ENCODE peak calls at places on chromosomes 12 and 14, in eight cellular contexts. D is heart left ventricle, Z is heart right ventricle, V is nephron progenitor cell, L is endothelial cell of umbilical vein, P is HepG2, G is B cell, H is progenitor cell of endocrine pancreas. Y is an unnamed sample.
A peak's percentile ranks its signal among the peaks of the same experiment; 100 is the strongest.

GRCh38 chr14:74424606-74425005 is 1.4 kb downstream of the SYNDIG1L start:
- DNase-seq in L (no peak), V (no peak), D (no peak), P (no peak), Z (no peak), G (no peak), H (no peak), Y (no peak)

GRCh38 chr12:20404576-20405346 is 36.4 kb downstream of the PDE3A start:
- DNase-seq in D (no peak), H (no peak), L (peak; percentile 89), Z (peak; percentile 19), V (no peak), G (no peak), P (no peak), Y (no peak)

GRCh38 chr14:90060312-90060964 is 1.4 kb upstream of the KCNK13 start:
- DNase-seq in Z (no peak), D (peak; percentile 70), H (peak; percentile 52), V (peak; percentile 75), L (peak; percentile 54), G (peak; percentile 38), P (peak; percentile 34), Y (peak; percentile 81)

GRCh38 chr12:11497995-11498394 is 102.6 kb upstream of the PRB2 start:
- DNase-seq in L (no peak), H (no peak), V (no peak), Z (no peak), G (peak; percentile 31), D (no peak), P (no peak), Y (peak; percentile 37)

GRCh38 chr12:64525461-64526160 is 73.7 kb downstream of the TBK1 start:
- DNase-seq in Z (no peak), D (no peak), G (no peak), P (no peak), V (no peak), L (no peak), H (no peak), Y (no peak)

GRCh38 chr12:131561891-131562684 is 148.8 kb upstream of the SFSWAP start:
- DNase-seq in D (no peak), Z (no peak), H (no peak), V (no peak), L (no peak), P (no peak), G (no peak), Y (no peak)

GRCh38 chr12:106027286-106027685 is 111.5 kb downstream of the NUAK1 start:
- DNase-seq in L (no peak), Z (no peak), P (no peak), H (no peak), G (no peak), D (no peak), V (no peak), Y (no peak)

GRCh38 chr12:101039848-101040531 is 170.0 kb downstream of the SLC5A8 start:
- DNase-seq in P (no peak), L (no peak), V (no peak), G (no peak), H (no peak), D (no peak), Z (no peak), Y (no peak)

GRCh38 chr14:44962573-44963528 is 861 bp downstream of the TOGARAM1 start:
- DNase-seq in Z (peak; percentile 58), G (peak; percentile 24), D (peak; percentile 63), P (no peak), L (peak; percentile 69), H (peak; percentile 18), V (peak; percentile 50), Y (no peak)

GRCh38 chr12:56601503-56601902 is 28.6 kb downstream of the BAZ2A start:
- DNase-seq in Z (peak; percentile 37), V (peak; percentile 21), G (peak; percentile 40), L (peak; percentile 36), H (no peak), D (peak; percentile 57), P (no peak), Y (no peak)

GRCh38 chr14:51308872-51309271 is 68.8 kb downstream of the TMX1 start:
- DNase-seq in L (no peak), D (no peak), V (no peak), Z (no peak), H (no peak), G (no peak), P (no peak), Y (no peak)

GRCh38 chr14:104865069-104865630 is at the start of gene CEP170B:
- DNase-seq in H (peak; percentile 41), G (peak; percentile 61), Z (no peak), P (no peak), V (peak; percentile 55), L (peak; percentile 9), D (no peak), Y (peak; percentile 22)

GRCh38 chr12:74539261-74539660 is 1.6 kb downstream of the ATXN7L3B start:
- DNase-seq in L (no peak), D (no peak), G (no peak), H (no peak), P (peak; percentile 1), V (no peak), Z (no peak), Y (no peak)

GRCh38 chr14:34711169-34711568 is 3.2 kb downstream of the CFL2 start:
- DNase-seq in L (peak; percentile 24), Z (peak; percentile 33), P (no peak), G (no peak), H (no peak), V (no peak), D (no peak), Y (peak; percentile 22)

GRCh38 chr12:116382456-116382902 is 105.0 kb upstream of the MED13L start:
- DNase-seq in D (no peak), P (no peak), H (no peak), V (no peak), Z (no peak), L (peak; percentile 65), G (no peak), Y (no peak)

GRCh38 chr12:18595406-18595805 is 142.4 kb downstream of the PLCZ1 start:
- DNase-seq in P (no peak), G (no peak), Z (no peak), H (no peak), V (no peak), D (no peak), L (no peak), Y (no peak)

GRCh38 chr14:91484186-91484585 is 25.9 kb downstream of the PPP4R3A start:
- DNase-seq in P (no peak), H (no peak), D (no peak), V (no peak), L (no peak), G (peak; percentile 24), Z (no peak), Y (no peak)
- TF ChIP-seq CTCF in P (peak; percentile 9), H (no peak), D (no peak), V (no peak), L (no peak), G (peak; percentile 46), Z (no peak), Y (peak; percentile 9)

DNA sequence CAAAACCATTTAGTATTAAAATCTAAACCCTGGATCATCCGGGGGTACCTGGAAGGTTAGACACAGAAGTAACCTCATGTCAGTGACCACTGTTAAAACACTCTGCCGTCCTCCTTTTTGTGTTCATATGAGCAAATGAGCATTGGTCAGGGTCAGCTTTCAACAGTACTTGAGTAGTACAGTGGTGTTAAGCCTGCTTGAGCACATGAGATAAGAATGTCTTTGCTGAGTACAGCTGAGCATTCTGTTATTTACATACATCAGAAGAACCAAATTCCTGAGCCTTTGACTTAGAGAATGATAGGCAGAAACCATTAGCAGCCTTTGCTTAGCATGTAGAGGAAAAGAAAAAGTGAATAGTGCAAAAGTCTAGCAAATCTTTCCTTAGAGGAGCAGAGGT is 38.6 kb upstream of the LRTM2 start:
- DNase-seq in P (peak; percentile 39), V (no peak), G (no peak), L (no peak), D (no peak), Z (no peak), H (no peak), Y (no peak)
- TF ChIP-seq CTCF in P (no peak), V (no peak), G (no peak), L (no peak), D (no peak), Z (no peak), H (no peak), Y (no peak)

GRCh38 chr14:21913759-21914158 is 240.1 kb upstream of the OR4E1 start:
- DNase-seq in G (peak; percentile 86), D (peak; percentile 32), P (peak; percentile 90), V (peak; percentile 62), L (peak; percentile 87), H (peak; percentile 16), Z (peak; percentile 46), Y (peak; percentile 3)
- TF ChIP-seq CTCF in G (peak; percentile 75), D (peak; percentile 44), P (peak; percentile 81), V (peak; percentile 64), L (peak; percentile 66), H (peak; percentile 73), Z (peak; percentile 41), Y (peak; percentile 79)

GRCh38 chr12:129871991-129872969 is 31.5 kb downstream of the TMEM132D start:
- DNase-seq in P (no peak), H (no peak), D (no peak), V (no peak), G (no peak), Z (no peak), L (no peak), Y (no peak)
- TF ChIP-seq CTCF in P (no peak), H (no peak), D (no peak), V (no peak), G (no peak), Z (no peak), L (no peak), Y (no peak)

GRCh38 chr12:111602348-111602747 is 3.2 kb upstream of the ATXN2 start:
- DNase-seq in G (no peak), L (no peak), P (no peak), H (no peak), V (no peak), Z (no peak), D (no peak), Y (no peak)

GRCh38 chr12:111605931-111606625 is 7.0 kb upstream of the ATXN2 start:
- DNase-seq in Z (no peak), V (no peak), P (no peak), G (no peak), L (no peak), D (no peak), H (no peak), Y (no peak)

GRCh38 chr12:111606651-111607232 is 7.6 kb upstream of the ATXN2 start:
- DNase-seq in P (no peak), Z (no peak), V (no peak), L (no peak), G (no peak), D (no peak), H (no peak), Y (no peak)

GRCh38 chr12:111607239-111607638 is 8.1 kb upstream of the ATXN2 start:
- DNase-seq in G (no peak), H (no peak), L (no peak), P (no peak), V (no peak), Z (no peak), D (no peak), Y (no peak)
- TF ChIP-seq CTCF in G (no peak), H (no peak), L (no peak), P (no peak), V (no peak), Z (no peak), D (no peak), Y (no peak)

GRCh38 chr14:68084256-68084655 is 264.7 kb downstream of the RAD51B start:
- DNase-seq in P (no peak), Z (no peak), V (no peak), G (no peak), D (no peak), H (no peak), L (peak; percentile 29), Y (no peak)
- TF ChIP-seq CTCF in P (peak; percentile 51), Z (no peak), V (peak; percentile 21), G (no peak), D (no peak), H (no peak), L (no peak), Y (peak; percentile 32)

Y was measured in GM06990.